ENCODE peak calls at places on chromosomes 13 and 19, in four cellular contexts. I is AG04449, L is A549, R is fibroblast of lung. Q is an unnamed sample.

GRCh38 chr13:50916701-50917184 is 7.2 kb downstream of the RNASEH2B start:
- DNase-seq in L (no peak), R (no peak), I (no peak), Q (no peak)

GRCh38 chr19:16623576-16623975 is 4.4 kb downstream of the MED26 start:
- DNase-seq in I (no peak), L (no peak), R (no peak), Q (no peak)

GRCh38 chr19:34767967-34768366 is 5.0 kb downstream of the ZNF599 start:
- DNase-seq in L (no peak), R (no peak), I (no peak), Q (no peak)

GRCh38 chr13:53126803-53127202 is 98.2 kb downstream of the OLFM4 start:
- DNase-seq in L (no peak), R (peak), I (peak), Q (no peak)

GRCh38 chr13:104641309-104641708 is 1575.1 kb upstream of the SLC10A2 start:
- DNase-seq in L (no peak), I (no peak), R (peak), Q (no peak)

GRCh38 chr13:66915596-66916185 is 314.4 kb downstream of the PCDH9 start:
- DNase-seq in L (peak), I (no peak), R (peak), Q (no peak)

GRCh38 chr13:100521912-100522490 is 66.6 kb downstream of the GGACT start:
- DNase-seq in L (no peak), I (no peak), R (no peak), Q (no peak)

GRCh38 chr13:82614086-82614485 is 1268.2 kb downstream of the SLITRK1 start:
- DNase-seq in R (no peak), L (no peak), I (no peak), Q (no peak)

GRCh38 chr19:28221736-28222135 is 991.2 kb downstream of the UQCRFS1 start:
- DNase-seq in I (no peak), R (peak), L (no peak), Q (no peak)

GRCh38 chr19:49486710-49487276 is 615 bp upstream of the RPL13A start:
- DNase-seq in L (no peak), I (no peak), R (no peak), Q (no peak)
- TF ChIP-seq CTCF in L (no peak), I (no peak), R (no peak), Q (no peak)

DNA sequence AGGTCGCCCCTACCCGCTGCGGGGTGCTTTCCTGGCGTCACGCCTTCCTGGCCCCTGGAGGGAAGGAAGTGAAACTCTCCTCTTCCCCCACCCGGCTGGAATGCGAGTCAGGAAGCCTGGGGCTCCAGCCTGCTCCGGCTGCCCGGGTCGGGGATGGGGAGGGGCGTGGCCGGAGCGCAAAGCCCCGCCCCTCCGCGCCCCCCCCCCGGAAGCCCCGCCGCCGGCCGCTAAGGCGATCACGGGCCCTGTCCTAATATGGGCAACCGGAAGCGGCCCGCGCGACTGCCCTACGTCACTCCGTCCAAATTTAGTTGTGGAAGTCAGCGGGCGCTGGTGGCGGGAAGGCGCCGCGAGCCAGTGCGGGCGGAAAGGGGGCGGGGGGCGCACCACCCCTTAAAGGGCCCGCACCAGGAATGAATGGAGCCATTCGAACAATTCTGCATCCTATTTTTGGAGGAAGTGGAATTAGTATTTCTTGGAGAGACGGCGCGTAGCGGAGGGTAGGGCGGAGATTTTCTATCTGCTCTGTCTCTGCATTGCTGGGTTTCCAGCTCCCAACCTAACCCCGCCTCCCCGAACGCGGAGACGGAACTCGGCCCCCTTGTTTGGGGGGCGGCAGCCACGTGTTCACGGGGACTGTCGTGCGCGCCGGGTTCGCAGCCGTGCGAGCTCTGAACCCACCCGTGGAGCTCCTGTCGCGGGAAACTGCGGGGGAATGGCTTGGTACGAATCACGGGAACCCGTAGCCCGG is 1.6 kb downstream of the IER2 start:
- DNase-seq in L (peak), R (peak), I (no peak), Q (peak)
- TF ChIP-seq CTCF in L (no peak), R (no peak), I (peak), Q (no peak)

GRCh38 chr19:41859213-41859617 is 840 bp upstream of the RPS19 start:
- DNase-seq in I (no peak), L (no peak), R (no peak), Q (no peak)

GRCh38 chr19:41860419-41861097 is 503 bp downstream of the RPS19 start:
- DNase-seq in R (peak), I (no peak), L (no peak), Q (no peak)

GRCh38 chr19:41861846-41862245 is 1.8 kb downstream of the RPS19 start:
- DNase-seq in R (no peak), L (no peak), I (no peak), Q (no peak)

GRCh38 chr19:41861098-41861768 is 1.2 kb downstream of the RPS19 start:
- DNase-seq in R (no peak), I (no peak), L (no peak), Q (no peak)

DNA sequence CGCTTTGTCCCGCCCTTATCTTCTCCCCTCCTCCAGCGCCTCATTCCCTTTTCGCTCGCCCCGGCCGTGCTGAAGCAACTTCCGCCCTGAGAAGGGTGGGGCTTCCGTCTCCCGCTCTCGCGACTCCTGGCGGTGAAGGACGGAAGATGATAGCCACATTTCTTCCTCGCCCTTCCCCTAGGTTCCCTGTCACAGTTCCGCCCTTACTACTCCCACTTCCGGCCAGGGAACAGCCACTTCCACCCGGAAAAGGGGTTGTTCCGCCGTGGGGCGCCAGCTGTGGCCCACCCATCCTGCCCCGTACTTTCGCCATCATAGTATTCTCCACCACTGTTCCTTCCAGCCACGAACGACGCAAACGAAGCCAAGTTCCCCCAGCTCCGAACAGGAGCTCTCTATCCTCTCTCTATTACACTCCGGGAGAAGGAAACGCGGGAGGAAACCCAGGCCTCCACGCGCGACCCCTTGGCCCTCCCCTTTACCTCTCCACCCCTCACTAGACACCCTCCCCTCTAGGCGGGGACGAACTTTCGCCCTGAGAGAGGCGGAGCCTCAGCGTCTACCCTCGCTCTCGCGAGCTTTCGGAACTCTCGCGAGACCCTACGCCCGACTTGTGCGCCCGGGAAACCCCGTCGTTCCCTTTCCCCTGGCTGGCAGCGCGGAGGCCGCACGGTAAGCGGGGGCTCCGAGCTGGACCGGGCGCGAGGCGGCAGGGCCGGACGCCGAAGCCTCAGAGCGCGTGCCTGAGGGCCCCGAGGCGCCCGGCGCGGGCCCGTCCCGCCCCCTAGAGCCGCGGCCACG is at the start of gene RPS19:
- DNase-seq in R (peak), L (peak), I (peak), Q (peak)
- TF ChIP-seq CTCF in R (peak), L (peak), I (peak), Q (no peak)

GRCh38 chr19:7863157-7863970 is 10.8 kb downstream of the PRR36 start:
- DNase-seq in R (no peak), I (no peak), L (no peak), Q (no peak)

GRCh38 chr19:7860902-7861618 is 13.1 kb downstream of the PRR36 start:
- DNase-seq in I (no peak), L (no peak), R (no peak), Q (no peak)

GRCh38 chr19:7862413-7862951 is 11.7 kb downstream of the PRR36 start:
- DNase-seq in R (peak), I (no peak), L (peak), Q (no peak)

GRCh38 chr19:7860166-7860901 is 13.9 kb downstream of the PRR36 start:
- DNase-seq in L (no peak), I (no peak), R (no peak), Q (no peak)

DNA sequence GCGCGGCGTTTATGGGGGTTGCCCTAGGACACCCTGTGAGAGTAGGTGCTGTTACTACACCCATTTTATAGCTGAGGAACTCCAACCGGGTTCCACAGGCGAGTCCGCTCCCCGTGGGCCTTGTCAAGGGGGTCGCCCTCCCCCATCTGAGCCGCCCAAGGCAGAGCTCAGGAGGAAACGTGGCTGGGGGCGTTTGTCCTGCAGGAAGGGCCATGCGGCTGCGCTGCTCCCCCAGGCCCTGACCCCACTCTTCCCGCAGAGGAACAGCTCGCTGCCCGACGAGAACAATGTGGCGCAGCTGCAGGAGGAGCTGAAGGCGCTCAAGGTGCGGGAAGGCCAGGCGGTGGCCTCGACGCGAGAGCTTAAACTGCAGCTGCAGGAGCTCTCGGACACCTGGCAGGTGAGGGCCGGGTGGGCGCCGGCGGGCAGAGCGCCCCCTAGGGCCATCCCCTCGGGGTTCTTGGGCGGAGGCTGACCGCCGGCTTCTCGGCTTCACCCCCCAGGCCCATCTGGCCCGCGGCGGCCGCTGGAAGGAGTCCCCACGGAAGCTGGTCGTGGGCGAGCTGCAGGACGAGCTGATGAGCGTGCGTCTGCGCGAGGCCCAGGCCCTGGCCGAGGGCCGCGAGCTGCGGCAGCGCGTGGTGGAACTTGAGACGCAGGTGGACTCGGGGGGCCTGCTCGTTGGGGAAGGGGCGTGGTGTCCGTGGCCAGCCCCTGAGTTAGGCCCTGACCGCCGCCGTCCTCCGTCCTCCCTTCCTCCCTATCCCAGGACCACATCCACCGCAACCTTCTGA is 12.4 kb downstream of the PRR36 start:
- DNase-seq in L (no peak), R (no peak), I (no peak), Q (no peak)
- TF ChIP-seq CTCF in L (peak), R (no peak), I (no peak), Q (no peak)

GRCh38 chr13:45728759-45729158 is 26.6 kb downstream of the CBY2 start:
- DNase-seq in L (peak), R (no peak), I (no peak), Q (no peak)
- TF ChIP-seq CTCF in L (no peak), R (no peak), I (no peak), Q (peak)

DNA sequence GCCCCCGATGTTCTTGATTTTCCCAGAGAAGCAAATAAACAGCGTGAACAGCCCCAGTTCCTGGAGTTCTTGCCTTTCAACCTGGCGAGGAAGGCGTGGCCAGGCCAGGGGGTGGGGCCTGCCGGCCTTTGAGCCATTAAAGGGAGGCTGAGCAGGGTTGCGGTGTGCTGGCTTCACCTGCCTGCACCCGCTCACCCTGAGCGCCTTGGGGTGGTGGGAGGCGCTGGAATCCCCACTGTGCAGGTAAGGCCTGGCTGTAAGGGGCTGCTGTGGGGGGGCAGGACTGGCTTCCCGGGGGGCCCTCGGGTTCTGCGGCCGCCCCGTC is 2.7 kb upstream of the MISP start:
- DNase-seq in R (no peak), L (no peak), I (no peak), Q (no peak)
- TF ChIP-seq CTCF in R (no peak), L (no peak), I (no peak), Q (no peak)

GRCh38 chr19:10227215-10227971 is 3.7 kb downstream of the S1PR2 start:
- DNase-seq in L (no peak), R (no peak), I (no peak), Q (no peak)
- TF ChIP-seq CTCF in L (no peak), R (peak), I (no peak), Q (no peak)

GRCh38 chr19:57465680-57466381 is 8.9 kb upstream of the VN1R1 start:
- DNase-seq in L (peak), I (no peak), R (no peak), Q (peak)
- TF ChIP-seq CTCF in L (peak), I (no peak), R (no peak), Q (peak)

GRCh38 chr13:81488021-81488420 is 1147.1 kb upstream of the SPRY2 start:
- DNase-seq in R (no peak), I (no peak), L (no peak), Q (no peak)

GRCh38 chr13:81493144-81493543 is 1152.2 kb upstream of the SPRY2 start:
- DNase-seq in I (no peak), L (no peak), R (no peak), Q (no peak)

GRCh38 chr13:81487151-81487550 is 1146.2 kb upstream of the SPRY2 start:
- DNase-seq in I (no peak), R (no peak), L (peak), Q (peak)
- TF ChIP-seq CTCF in I (no peak), R (no peak), L (no peak), Q (peak)